ENCODE peak calls at places on chromosomes 11 and 22, in seven cellular contexts. One of them, this sample, is unnamed.

GRCh38 chr22:41308054-41308453 is 6.7 kb downstream of the ZC3H7B start:
- DNase-seq in CD4-positive, alpha-beta T cell: no peak
- DNase-seq in NCI-H524 treated with DMSO at 0.1 percent for 48 hours: no peak
- DNase-seq in transverse colon: no peak
- DNase-seq in kidney epithelial cell: no peak
- DNase-seq in T-helper 2 cell: no peak
- DNase-seq in ecto neural progenitor cell: no peak
- DNase-seq in this sample: no peak

GRCh38 chr11:76270387-76270786 is 64.1 kb upstream of the WNT11 start:
- DNase-seq in transverse colon: no peak
- DNase-seq in NCI-H524 treated with DMSO at 0.1 percent for 48 hours: no peak
- DNase-seq in CD4-positive, alpha-beta T cell: no peak
- DNase-seq in ecto neural progenitor cell: no peak
- DNase-seq in T-helper 2 cell: no peak
- DNase-seq in kidney epithelial cell: no peak
- DNase-seq in this sample: peak

GRCh38 chr22:37905534-37906363 is at the start of gene MICALL1:
- DNase-seq in CD4-positive, alpha-beta T cell: peak
- DNase-seq in transverse colon: peak
- DNase-seq in T-helper 2 cell: peak
- DNase-seq in ecto neural progenitor cell: peak
- DNase-seq in NCI-H524 treated with DMSO at 0.1 percent for 48 hours: no peak
- DNase-seq in kidney epithelial cell: no peak
- DNase-seq in this sample: peak

GRCh38 chr11:60910281-60910687 is 3.7 kb upstream of the TMEM109 start:
- DNase-seq in kidney epithelial cell: no peak
- DNase-seq in T-helper 2 cell: no peak
- DNase-seq in CD4-positive, alpha-beta T cell: no peak
- DNase-seq in transverse colon: peak
- DNase-seq in NCI-H524 treated with DMSO at 0.1 percent for 48 hours: no peak
- DNase-seq in ecto neural progenitor cell: no peak
- DNase-seq in this sample: peak

GRCh38 chr22:42680648-42681047 is 31.5 kb upstream of the CYB5R3 start:
- DNase-seq in CD4-positive, alpha-beta T cell: no peak
- DNase-seq in NCI-H524 treated with DMSO at 0.1 percent for 48 hours: no peak
- DNase-seq in ecto neural progenitor cell: no peak
- DNase-seq in transverse colon: no peak
- DNase-seq in T-helper 2 cell: no peak
- DNase-seq in kidney epithelial cell: peak
- DNase-seq in this sample: no peak

GRCh38 chr11:117197516-117198456 is 1.4 kb upstream of the TAGLN start:
- DNase-seq in kidney epithelial cell: no peak
- DNase-seq in CD4-positive, alpha-beta T cell: no peak
- DNase-seq in T-helper 2 cell: no peak
- DNase-seq in ecto neural progenitor cell: peak
- DNase-seq in transverse colon: peak
- DNase-seq in NCI-H524 treated with DMSO at 0.1 percent for 48 hours: no peak
- DNase-seq in this sample: peak

GRCh38 chr22:40583058-40583741 is 53.3 kb downstream of the MRTFA start:
- DNase-seq in kidney epithelial cell: no peak
- DNase-seq in transverse colon: no peak
- DNase-seq in T-helper 2 cell: no peak
- DNase-seq in CD4-positive, alpha-beta T cell: no peak
- DNase-seq in ecto neural progenitor cell: no peak
- DNase-seq in NCI-H524 treated with DMSO at 0.1 percent for 48 hours: no peak
- DNase-seq in this sample: no peak

GRCh38 chr22:37275134-37275533 is 7.2 kb upstream of the CYTH4 start:
- DNase-seq in CD4-positive, alpha-beta T cell: no peak
- DNase-seq in T-helper 2 cell: no peak
- DNase-seq in kidney epithelial cell: no peak
- DNase-seq in ecto neural progenitor cell: no peak
- DNase-seq in NCI-H524 treated with DMSO at 0.1 percent for 48 hours: no peak
- DNase-seq in transverse colon: no peak
- DNase-seq in this sample: no peak

GRCh38 chr11:94826415-94826814 is 58.3 kb downstream of the AMOTL1 start:
- DNase-seq in CD4-positive, alpha-beta T cell: no peak
- DNase-seq in T-helper 2 cell: no peak
- DNase-seq in ecto neural progenitor cell: no peak
- DNase-seq in kidney epithelial cell: no peak
- DNase-seq in transverse colon: no peak
- DNase-seq in NCI-H524 treated with DMSO at 0.1 percent for 48 hours: no peak
- DNase-seq in this sample: no peak

GRCh38 chr22:42560381-42560780 is 6.6 kb downstream of the SERHL2 start:
- DNase-seq in transverse colon: no peak
- DNase-seq in CD4-positive, alpha-beta T cell: no peak
- DNase-seq in kidney epithelial cell: no peak
- DNase-seq in ecto neural progenitor cell: no peak
- DNase-seq in T-helper 2 cell: no peak
- DNase-seq in NCI-H524 treated with DMSO at 0.1 percent for 48 hours: no peak
- DNase-seq in this sample: no peak

GRCh38 chr11:107017433-107018227 is 646 bp downstream of the GUCY1A2 start:
- DNase-seq in ecto neural progenitor cell: peak
- DNase-seq in kidney epithelial cell: no peak
- DNase-seq in CD4-positive, alpha-beta T cell: no peak
- DNase-seq in NCI-H524 treated with DMSO at 0.1 percent for 48 hours: no peak
- DNase-seq in transverse colon: no peak
- DNase-seq in T-helper 2 cell: no peak
- DNase-seq in this sample: peak

GRCh38 chr11:112719736-112720525 is 241.3 kb upstream of the NCAM1 start:
- DNase-seq in CD4-positive, alpha-beta T cell: no peak
- DNase-seq in NCI-H524 treated with DMSO at 0.1 percent for 48 hours: no peak
- DNase-seq in T-helper 2 cell: no peak
- DNase-seq in ecto neural progenitor cell: no peak
- DNase-seq in kidney epithelial cell: no peak
- DNase-seq in transverse colon: no peak
- DNase-seq in this sample: no peak

GRCh38 chr11:44711113-44711512 is 15.6 kb upstream of the TSPAN18 start:
- DNase-seq in T-helper 2 cell: no peak
- DNase-seq in kidney epithelial cell: no peak
- DNase-seq in CD4-positive, alpha-beta T cell: no peak
- DNase-seq in ecto neural progenitor cell: peak
- DNase-seq in transverse colon: no peak
- DNase-seq in NCI-H524 treated with DMSO at 0.1 percent for 48 hours: peak
- DNase-seq in this sample: no peak

GRCh38 chr11:112388496-112388895 is 127.8 kb upstream of the PLET1 start:
- DNase-seq in transverse colon: no peak
- DNase-seq in CD4-positive, alpha-beta T cell: no peak
- DNase-seq in NCI-H524 treated with DMSO at 0.1 percent for 48 hours: no peak
- DNase-seq in kidney epithelial cell: no peak
- DNase-seq in ecto neural progenitor cell: no peak
- DNase-seq in T-helper 2 cell: no peak
- DNase-seq in this sample: no peak

GRCh38 chr11:42239102-42239501 is 779.6 kb upstream of the LRRC4C start:
- DNase-seq in CD4-positive, alpha-beta T cell: no peak
- DNase-seq in NCI-H524 treated with DMSO at 0.1 percent for 48 hours: no peak
- DNase-seq in T-helper 2 cell: no peak
- DNase-seq in transverse colon: no peak
- DNase-seq in kidney epithelial cell: no peak
- DNase-seq in ecto neural progenitor cell: no peak
- DNase-seq in this sample: no peak

This sample was measured in Right ventricle myocardium inferior.